ENCODE peak calls at places on chromosomes 6 and 20, in five cellular contexts. C is neuronal stem cell, V is cardiac muscle cell, L is aorta, M is mesendoderm. N is an unnamed sample. For H3K36me3 and H3K27me3, the result is how much of the 10 kb centered on the place peaks cover.

GRCh38 chr20:51492167-51493092 is 50.1 kb downstream of the NFATC2 start:
- DNase-seq in C (no peak), V (peak), L (peak), M (peak), N (no peak)

GRCh38 chr6:116522896-116523295 is 11.5 kb downstream of the CALHM5 start:
- DNase-seq in C (no peak), V (no peak), L (no peak), M (peak), N (no peak)

GRCh38 chr6:24574809-24575208 is 71.2 kb downstream of the KIAA0319 start:
- DNase-seq in C (no peak), V (no peak), L (no peak), M (peak), N (no peak)

GRCh38 chr20:1894471-1894950 is 696 bp upstream of the SIRPA start:
- DNase-seq in C (peak), V (peak), L (peak), M (peak), N (peak)

GRCh38 chr6:2157441-2158127 is 87.8 kb downstream of the GMDS start:
- DNase-seq in C (no peak), V (no peak), L (no peak), M (no peak), N (peak)

GRCh38 chr6:127514396-127515227 is 4.5 kb downstream of the MTCL3 start:
- DNase-seq in C (peak), V (peak), L (peak), M (peak), N (no peak)

GRCh38 chr6:77040566-77041195 is 422.6 kb downstream of the HTR1B start:
- DNase-seq in C (no peak), V (no peak), L (no peak), M (no peak), N (no peak)

GRCh38 chr6:107634147-107635057 is 144.5 kb downstream of the SOBP start:
- DNase-seq in C (no peak), V (peak), L (no peak), M (no peak), N (no peak)

GRCh38 chr20:20366551-20366895 is 1.4 kb upstream of the INSM1 start:
- DNase-seq in C (no peak), V (no peak), L (no peak), M (no peak), N (no peak)

GRCh38 chr20:41136336-41136694 is 1.0 kb upstream of the PLCG1 start:
- DNase-seq in C (no peak), V (no peak), L (no peak), M (peak), N (no peak)

GRCh38 chr6:108661430-108661829 is 100.7 kb downstream of the FOXO3 start:
- DNase-seq in C (no peak), V (no peak), L (no peak), M (no peak), N (no peak)

GRCh38 chr6:20732896-20733295 is 198.6 kb downstream of the CDKAL1 start:
- DNase-seq in C (no peak), V (no peak), L (no peak), M (no peak), N (no peak)

GRCh38 chr20:25148982-25149846 is 46.3 kb upstream of the ENTPD6 start:
- DNase-seq in C (no peak), V (no peak), L (no peak), M (no peak), N (no peak)

GRCh38 chr6:46014511-46015118 is 1.0 kb downstream of the CLIC5 start:
- DNase-seq in C (no peak), V (peak), L (no peak), M (peak), N (no peak)

GRCh38 chr6:53347250-53347920 is 1.4 kb downstream of the ELOVL5 start:
- DNase-seq in C (peak), V (peak), L (no peak), M (no peak), N (no peak)

GRCh38 chr20:18524646-18525045 is 16.9 kb downstream of the SEC23B start:
- DNase-seq in C (no peak), V (no peak), L (no peak), M (no peak), N (peak)
- H3K36me3 ChIP-seq in C (half or more), V (under half), L (under half), M (under half), N (under half)

DNA sequence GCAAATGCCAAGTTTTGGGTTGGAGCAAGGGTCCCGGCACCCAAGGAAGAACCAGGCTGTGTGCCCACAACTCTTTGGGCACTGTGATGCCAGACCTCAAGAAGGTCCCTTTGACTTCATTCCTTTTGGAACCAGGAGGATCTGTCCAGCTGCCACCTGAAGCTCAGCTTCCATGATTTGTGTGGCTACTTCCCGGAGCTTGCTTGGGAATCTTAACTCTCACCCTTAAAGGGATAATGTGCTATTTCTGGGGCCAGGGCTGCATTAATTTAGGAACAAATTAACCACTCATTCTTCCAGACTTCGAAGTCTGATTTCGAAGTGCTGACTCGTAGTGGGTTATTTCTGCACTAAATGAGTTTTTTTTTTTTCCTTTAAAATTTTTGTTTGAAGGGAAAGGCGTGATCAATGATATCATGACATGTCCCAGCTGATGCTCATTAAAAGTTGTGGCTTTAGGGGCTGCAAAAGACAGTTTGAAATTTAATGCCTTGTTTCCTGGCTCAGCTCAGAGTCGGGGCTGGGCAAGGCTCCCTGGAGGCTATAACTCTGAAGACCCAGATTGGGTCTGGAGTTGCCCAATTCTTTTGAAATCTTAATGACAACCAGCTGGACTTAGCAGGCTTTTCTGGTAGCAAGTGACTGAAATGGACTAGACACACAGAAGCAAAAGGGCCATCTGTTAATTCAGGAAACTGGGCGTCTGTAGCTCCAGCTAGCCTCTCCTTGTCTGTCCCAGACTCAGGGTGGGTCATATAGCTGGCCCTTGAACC is 23.9 kb upstream of the PHACTR3 start:
- DNase-seq in C (no peak), V (no peak), L (peak), M (no peak), N (no peak)
- H3K27me3 ChIP-seq in C (under half), V (under half), L (under half), M (under half), N (under half)

GRCh38 chr20:57618766-57619052 is 1.5 kb downstream of the ZBP1 start:
- DNase-seq in C (no peak), V (no peak), L (no peak), M (no peak), N (no peak)

GRCh38 chr20:57618091-57618765 is 2.0 kb downstream of the ZBP1 start:
- DNase-seq in C (no peak), V (no peak), L (no peak), M (peak), N (peak)

GRCh38 chr20:57620274-57620990 is at the start of gene ZBP1:
- DNase-seq in C (no peak), V (no peak), L (peak), M (no peak), N (no peak)

GRCh38 chr20:57620999-57621398 is 773 bp upstream of the ZBP1 start:
- DNase-seq in C (no peak), V (no peak), L (no peak), M (no peak), N (no peak)

DNA sequence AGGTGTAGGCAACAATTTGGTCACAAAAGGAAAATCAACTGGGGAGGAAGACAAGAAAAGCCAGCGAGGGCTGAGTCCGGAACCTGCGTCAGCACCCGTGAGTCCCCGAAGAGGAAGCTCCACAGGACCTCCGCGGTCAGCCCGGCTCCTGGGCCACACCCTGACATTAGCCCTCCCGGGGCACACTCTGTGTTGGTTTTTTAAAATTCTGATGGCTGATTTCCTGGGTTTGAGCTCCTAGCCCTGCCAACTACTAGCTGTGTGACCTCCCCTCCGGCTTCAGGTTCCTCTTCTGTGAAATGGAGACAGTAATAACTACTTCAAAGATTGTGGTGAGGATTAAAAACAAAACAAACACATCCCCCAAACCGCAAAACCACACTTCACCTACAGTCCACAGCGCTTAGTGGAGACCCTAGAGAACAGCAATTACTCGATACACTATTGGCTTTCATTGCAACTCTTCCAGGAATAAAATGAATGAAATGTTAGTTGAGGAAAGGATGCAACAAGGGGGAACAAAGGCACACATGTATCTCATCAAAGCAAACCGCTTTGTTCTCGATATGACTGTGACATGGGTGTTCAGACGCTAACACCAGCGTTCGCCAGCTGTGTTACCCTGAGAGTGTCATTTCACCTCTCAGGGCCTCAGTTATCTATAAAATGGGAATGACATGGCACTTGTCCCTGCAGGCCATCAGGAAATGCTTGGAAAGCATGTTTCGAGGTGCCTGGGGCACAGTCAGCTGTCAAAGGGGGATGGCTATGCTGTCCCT is 984 bp downstream of the ZBP1 start:
- DNase-seq in C (no peak), V (no peak), L (peak), M (no peak), N (no peak)
- H3K36me3 ChIP-seq in C (under half), V (under half), L (under half), M (under half), N (under half)

DNA sequence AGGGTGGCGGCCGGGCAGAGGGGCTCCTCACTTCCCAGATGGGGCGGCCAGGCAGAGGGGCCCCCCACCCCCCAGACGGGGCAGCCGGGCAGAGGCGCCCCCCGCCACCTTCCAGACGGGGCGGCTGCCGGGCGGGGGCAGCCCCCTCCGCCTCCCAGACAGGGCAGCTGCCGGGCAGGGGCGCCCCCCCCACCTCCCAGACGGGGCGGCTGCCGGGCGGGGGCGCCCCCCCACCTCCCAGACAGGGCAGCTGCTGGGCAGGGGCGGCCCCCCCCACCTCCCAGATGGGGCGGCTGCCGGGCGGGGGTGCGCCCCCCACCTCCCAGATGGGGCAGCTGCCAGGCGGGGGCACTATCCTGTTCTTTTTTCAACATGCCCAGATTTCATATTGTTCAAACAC is 78.2 kb upstream of the DST start:
- DNase-seq in C (no peak), V (no peak), L (no peak), M (no peak), N (no peak)
- H3K27me3 ChIP-seq in C (under half), V (under half), L (under half), M (under half), N (under half)